ENCODE peak calls at places on chromosome 4, in seven cellular contexts. Z, G, I, M, V, Y and P are unnamed samples.

GRCh38 chr4:32192363-32192762 is 1472.2 kb downstream of the PCDH7 start:
- DNase-seq in Z (no peak), G (no peak), I (no peak), M (no peak), V (no peak), Y (no peak), P (no peak)

GRCh38 chr4:1010522-1011021 is 854 bp upstream of the FGFRL1 start:
- DNase-seq in Z (peak), G (peak), I (peak), M (peak), V (peak), Y (peak), P (no peak)

GRCh38 chr4:14023036-14023435 is 395.5 kb upstream of the BOD1L1 start:
- DNase-seq in Z (no peak), G (peak), I (no peak), M (peak), V (no peak), Y (no peak), P (no peak)

GRCh38 chr4:102390438-102390837 is 45.2 kb upstream of the SLC39A8 start:
- DNase-seq in Z (no peak), G (no peak), I (no peak), M (peak), V (no peak), Y (no peak), P (no peak)

GRCh38 chr4:185381794-185382193 is 13.9 kb downstream of the LRP2BP start:
- DNase-seq in Z (no peak), G (no peak), I (no peak), M (peak), V (no peak), Y (no peak), P (no peak)

GRCh38 chr4:48899950-48900349 is 6.6 kb downstream of the OCIAD2 start:
- DNase-seq in Z (no peak), G (no peak), I (no peak), M (peak), V (no peak), Y (no peak), P (no peak)

GRCh38 chr4:72390409-72390808 is 178.6 kb downstream of the ADAMTS3 start:
- DNase-seq in Z (no peak), G (no peak), I (no peak), M (peak), V (no peak), Y (peak), P (no peak)

GRCh38 chr4:9893329-9894108 is 112.1 kb downstream of the DRD5 start:
- DNase-seq in Z (no peak), G (no peak), I (no peak), M (no peak), V (no peak), Y (no peak), P (no peak)

GRCh38 chr4:14465057-14465456 is 537.2 kb upstream of the CPEB2 start:
- DNase-seq in Z (no peak), G (no peak), I (no peak), M (no peak), V (no peak), Y (no peak), P (no peak)

GRCh38 chr4:182240161-182241130 is 2.8 kb upstream of the TENM3 start:
- DNase-seq in Z (no peak), G (peak), I (no peak), M (peak), V (no peak), Y (no peak), P (no peak)

GRCh38 chr4:72984351-72984750 is 85.2 kb downstream of the COX18 start:
- DNase-seq in Z (no peak), G (no peak), I (no peak), M (no peak), V (no peak), Y (no peak), P (no peak)

GRCh38 chr4:40843696-40844095 is 93.9 kb downstream of the NSUN7 start:
- DNase-seq in Z (no peak), G (no peak), I (peak), M (no peak), V (peak), Y (no peak), P (no peak)

GRCh38 chr4:78460368-78460767 is 91.2 kb upstream of the ANXA3 start:
- DNase-seq in Z (no peak), G (no peak), I (no peak), M (no peak), V (no peak), Y (no peak), P (no peak)

GRCh38 chr4:174215055-174215454 is 68.4 kb downstream of the FBXO8 start:
- DNase-seq in Z (no peak), G (no peak), I (no peak), M (no peak), V (no peak), Y (no peak), P (no peak)

GRCh38 chr4:152382057-152382785 is 153.7 kb downstream of the FBXW7 start:
- DNase-seq in Z (no peak), G (no peak), I (no peak), M (peak), V (peak), Y (no peak), P (no peak)

GRCh38 chr4:155025762-155026457 is 182.5 kb upstream of the NPY2R start:
- DNase-seq in Z (no peak), G (no peak), I (peak), M (peak), V (no peak), Y (no peak), P (no peak)

GRCh38 chr4:105894570-105895323 is 524 bp upstream of the NPNT start:
- DNase-seq in Z (no peak), G (peak), I (peak), M (no peak), V (no peak), Y (peak), P (peak)

GRCh38 chr4:155885666-155886065 is 17.8 kb upstream of the TDO2 start:
- DNase-seq in Z (no peak), G (no peak), I (no peak), M (no peak), V (no peak), Y (no peak), P (no peak)

GRCh38 chr4:173334891-173335754 is 965 bp upstream of the HMGB2 start:
- DNase-seq in Z (no peak), G (peak), I (peak), M (peak), V (no peak), Y (peak), P (peak)

GRCh38 chr4:8504279-8505007 is 63.9 kb downstream of the TRMT44 start:
- DNase-seq in Z (no peak), G (peak), I (peak), M (no peak), V (no peak), Y (no peak), P (no peak)

GRCh38 chr4:71538528-71538927 is 199.7 kb downstream of the SLC4A4 start:
- DNase-seq in Z (no peak), G (no peak), I (no peak), M (no peak), V (no peak), Y (no peak), P (no peak)

GRCh38 chr4:174522183-174523002 is at the start of gene HPGD:
- DNase-seq in Z (peak), G (peak), I (peak), M (peak), V (peak), Y (no peak), P (no peak)

GRCh38 chr4:107838138-107838618 is 13.4 kb downstream of the SGMS2 start:
- DNase-seq in Z (no peak), G (no peak), I (no peak), M (peak), V (no peak), Y (no peak), P (no peak)

GRCh38 chr4:128955751-128956150 is 137.6 kb downstream of the SCLT1 start:
- DNase-seq in Z (no peak), G (no peak), I (no peak), M (no peak), V (no peak), Y (no peak), P (no peak)

GRCh38 chr4:21753084-21753760 is 195.3 kb downstream of the KCNIP4 start:
- DNase-seq in Z (no peak), G (no peak), I (no peak), M (no peak), V (no peak), Y (no peak), P (no peak)

GRCh38 chr4:67680568-67681222 is 20.3 kb downstream of the UBA6 start:
- DNase-seq in Z (no peak), G (no peak), I (no peak), M (peak), V (no peak), Y (no peak), P (no peak)

GRCh38 chr4:47221721-47222120 is 190.4 kb downstream of the GABRB1 start:
- DNase-seq in Z (no peak), G (no peak), I (no peak), M (peak), V (no peak), Y (no peak), P (no peak)

GRCh38 chr4:10623241-10623640 is 61.3 kb downstream of the CLNK start:
- DNase-seq in Z (no peak), G (no peak), I (no peak), M (no peak), V (no peak), Y (no peak), P (no peak)

GRCh38 chr4:154329268-154329858 is 162.2 kb downstream of the DCHS2 start:
- DNase-seq in Z (no peak), G (peak), I (peak), M (peak), V (no peak), Y (no peak), P (no peak)

GRCh38 chr4:78776729-78777555 is 792 bp downstream of the BMP2K start:
- DNase-seq in Z (peak), G (peak), I (peak), M (peak), V (peak), Y (no peak), P (peak)

GRCh38 chr4:71857713-71858451 is 74.0 kb upstream of the GC start:
- DNase-seq in Z (no peak), G (no peak), I (no peak), M (no peak), V (no peak), Y (no peak), P (no peak)